ENCODE peak calls at places on chromosome 6, in seven cellular contexts. V is A673, N is gastrocnemius medialis, S is RWPE1, F is upper lobe of right lung, U is foreskin keratinocyte, L is sigmoid colon. Z is an unnamed sample.

GRCh38 chr6:142838821-142839685 is 105.9 kb downstream of the HIVEP2 start:
- DNase-seq in V (no peak), F (no peak), S (peak), N (no peak), L (no peak), U (peak), Z (no peak)

GRCh38 chr6:109897561-109898080 is 80.5 kb upstream of the GPR6 start:
- DNase-seq in N (no peak), F (no peak), L (no peak), V (no peak), U (no peak), S (no peak), Z (no peak)

GRCh38 chr6:88763160-88763559 is 200.3 kb downstream of the RNGTT start:
- DNase-seq in V (no peak), F (no peak), S (no peak), U (no peak), L (no peak), N (no peak), Z (no peak)

GRCh38 chr6:119079288-119079809 is 885 bp upstream of the FAM184A start:
- DNase-seq in S (peak), F (no peak), N (no peak), U (no peak), V (peak), L (no peak), Z (no peak)

GRCh38 chr6:127550403-127550802 is 26.6 kb upstream of the C6orf58 start:
- DNase-seq in U (peak), L (no peak), V (peak), F (no peak), S (peak), N (no peak), Z (no peak)

GRCh38 chr6:111718990-111719389 is 113.3 kb upstream of the TRAF3IP2 start:
- DNase-seq in F (no peak), S (no peak), L (no peak), U (no peak), V (no peak), N (no peak), Z (no peak)

GRCh38 chr6:21953831-21954801 is 342.7 kb downstream of the PRL start:
- DNase-seq in U (peak), N (no peak), L (no peak), F (no peak), V (no peak), S (no peak), Z (no peak)

GRCh38 chr6:5282191-5282623 is 20.9 kb downstream of the FARS2 start:
- DNase-seq in F (no peak), S (no peak), U (no peak), N (no peak), L (no peak), V (no peak), Z (no peak)

GRCh38 chr6:90401933-90402830 is 105.5 kb upstream of the BACH2 start:
- DNase-seq in N (no peak), S (no peak), L (no peak), F (no peak), V (no peak), U (no peak), Z (peak)

GRCh38 chr6:31948306-31948705 is 2.4 kb downstream of the CFB start:
- DNase-seq in N (no peak), U (no peak), V (no peak), F (no peak), S (no peak), L (no peak), Z (no peak)
- H3K27ac ChIP-seq in N (no peak), U (no peak), V (no peak), F (no peak), S (no peak), L (no peak), Z (no peak)

GRCh38 chr6:30490031-30490876 is 945 bp downstream of the HLA-E start:
- DNase-seq in V (peak), U (no peak), F (peak), N (peak), L (peak), S (peak), Z (peak)
- TF ChIP-seq CTCF in V (no peak), U (peak), F (no peak), N (no peak), L (no peak), S (no peak), Z (no peak)

DNA sequence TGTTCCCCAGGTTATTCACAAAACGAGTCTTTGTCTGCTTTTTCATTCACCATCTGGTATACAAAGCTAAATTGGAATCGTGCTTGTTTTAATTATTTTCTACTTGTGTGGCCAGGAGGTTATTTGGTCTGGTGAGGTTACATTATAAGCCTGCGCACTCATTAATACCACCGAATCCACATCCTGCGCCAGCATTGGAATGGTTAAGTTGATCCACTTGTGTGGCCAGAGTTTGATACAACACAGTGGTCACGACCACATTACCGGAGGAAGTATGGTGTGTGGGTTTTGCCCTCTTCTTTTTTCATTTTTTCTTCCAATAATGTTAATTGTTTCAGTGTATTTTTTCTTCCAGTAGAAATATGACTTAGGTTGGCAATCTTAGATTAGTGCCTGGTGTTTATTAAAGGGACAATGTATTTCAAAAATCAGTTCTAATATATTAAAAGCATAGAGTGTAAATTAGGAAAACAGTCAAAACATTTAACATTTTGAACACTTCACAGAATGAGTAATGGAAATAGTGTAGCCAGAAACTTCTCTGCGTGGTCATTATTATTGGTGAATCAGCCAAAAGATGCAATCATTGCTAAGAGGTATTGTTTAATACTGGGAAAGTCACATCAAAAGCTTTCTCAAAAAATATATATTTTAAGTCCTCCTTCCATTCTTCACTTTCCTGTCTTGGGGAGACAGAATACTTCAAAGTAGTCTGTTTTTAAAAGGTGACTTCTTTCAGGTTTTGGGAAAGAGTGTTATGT is 84.5 kb downstream of the JARID2 start:
- DNase-seq in S (no peak), V (no peak), F (no peak), N (no peak), L (no peak), U (no peak), Z (no peak)
- H3K27ac ChIP-seq in S (no peak), V (no peak), F (no peak), N (no peak), L (no peak), U (peak), Z (no peak)

DNA sequence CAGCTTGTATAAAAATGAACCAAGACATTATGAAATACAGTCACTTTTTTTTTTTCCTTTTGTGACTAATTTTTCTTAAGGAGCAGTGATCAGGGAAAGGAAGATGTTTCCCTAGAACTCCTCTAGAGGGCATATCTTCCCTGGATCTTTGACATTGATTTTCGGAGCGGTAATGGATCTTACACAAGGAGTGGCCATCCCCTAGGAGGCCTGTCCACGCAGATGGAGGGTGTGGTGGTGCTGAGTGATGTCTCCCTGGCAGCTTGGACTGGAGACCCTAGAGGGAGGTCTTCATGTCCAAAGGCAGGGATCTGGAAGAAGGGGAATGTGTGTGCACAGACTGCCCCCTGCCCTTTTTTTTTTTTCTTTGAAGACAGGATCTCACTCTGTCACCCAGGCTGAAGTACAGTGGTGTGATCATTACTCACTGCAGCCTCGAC is 7.0 kb upstream of the KIFC1 start:
- DNase-seq in V (peak), S (peak), N (no peak), U (no peak), L (no peak), F (no peak), Z (no peak)
- TF ChIP-seq CTCF in V (peak), S (peak), N (no peak), U (peak), L (no peak), F (peak), Z (no peak)

GRCh38 chr6:130969807-130970491 is 93.1 kb downstream of the EPB41L2 start:
- DNase-seq in N (peak), F (no peak), L (peak), U (no peak), V (no peak), S (no peak), Z (no peak)
- H3K27ac ChIP-seq in N (peak), F (peak), L (peak), U (no peak), V (no peak), S (no peak), Z (no peak)

DNA sequence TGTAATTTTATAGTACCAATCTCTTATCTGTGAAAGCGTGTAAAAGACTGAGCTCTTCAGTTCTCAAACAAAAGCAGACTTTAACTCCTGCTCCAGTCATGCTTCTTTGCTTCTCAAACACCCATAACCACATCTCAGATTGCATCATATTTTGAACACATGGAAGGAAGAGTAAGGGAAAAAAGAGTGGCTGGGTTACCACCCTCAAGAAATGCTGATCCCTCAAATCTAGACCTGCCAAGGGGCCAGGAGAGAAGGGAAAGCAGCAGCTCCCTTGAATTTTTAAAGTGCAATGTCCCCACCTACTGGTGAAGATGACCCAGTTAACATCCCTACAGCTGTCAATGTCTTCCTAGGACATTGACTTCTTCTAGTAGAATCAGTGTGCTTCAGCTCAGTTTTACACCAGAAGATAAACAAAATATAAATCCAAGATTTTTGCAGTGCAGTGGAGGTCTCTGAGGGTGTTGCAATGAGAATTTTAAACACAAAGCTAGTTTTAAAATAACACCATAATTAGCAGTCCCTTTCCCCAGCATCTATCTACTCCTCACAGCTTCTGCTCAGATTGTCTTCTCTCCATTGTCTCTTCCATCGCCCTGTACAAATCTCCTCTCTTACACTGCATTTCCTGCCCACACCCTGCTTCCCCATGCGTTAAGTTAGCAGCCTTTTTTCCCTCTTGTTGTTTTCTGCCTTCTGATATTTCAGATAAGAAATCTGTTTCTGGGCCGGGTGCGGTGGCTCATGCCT is 22.6 kb upstream of the HLA-DQB2 start:
- DNase-seq in S (peak), N (no peak), F (no peak), V (peak), L (peak), U (peak), Z (no peak)
- TF ChIP-seq CTCF in S (peak), N (no peak), F (peak), V (peak), L (no peak), U (peak), Z (peak)

GRCh38 chr6:56524891-56525703 is 117.6 kb downstream of the DST start:
- DNase-seq in S (no peak), U (no peak), V (peak), F (no peak), N (no peak), L (no peak), Z (no peak)
- H3K27ac ChIP-seq in S (no peak), U (no peak), V (no peak), F (peak), N (peak), L (peak), Z (no peak)

DNA sequence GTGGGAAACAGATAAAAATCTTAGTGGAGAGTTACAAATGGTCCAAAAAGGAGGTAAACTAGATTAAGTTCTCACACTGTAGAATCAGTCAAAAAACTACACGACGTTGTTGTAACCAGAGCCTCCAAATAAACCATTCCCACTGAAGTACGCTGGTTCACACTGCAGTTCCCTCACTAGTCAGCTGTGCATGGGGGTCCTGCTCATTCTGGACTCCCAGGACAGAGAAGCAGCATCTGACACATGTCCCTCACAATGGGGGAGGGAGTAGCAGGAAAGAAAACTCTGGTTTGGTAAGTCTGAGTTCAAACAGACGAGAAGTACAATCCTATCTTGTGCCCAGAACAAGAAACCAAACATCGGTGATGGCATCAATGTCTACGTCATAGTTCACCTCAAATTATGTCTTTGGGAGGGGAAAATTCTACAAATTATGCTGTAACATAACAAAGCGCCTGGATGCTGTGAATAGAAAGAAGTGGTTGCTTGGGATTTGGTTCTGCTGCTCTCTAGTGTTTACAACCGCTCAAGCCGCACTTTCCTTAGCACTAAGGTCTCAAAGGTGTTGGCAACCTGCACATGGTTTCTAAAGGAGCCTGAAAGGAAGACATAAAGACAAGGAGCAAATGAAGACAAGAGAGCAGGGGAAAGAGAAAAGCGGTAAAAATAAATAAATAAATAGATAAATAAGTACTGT is 208.0 kb downstream of the GMDS start:
- DNase-seq in F (no peak), S (no peak), V (no peak), U (no peak), L (no peak), N (no peak), Z (no peak)
- TF ChIP-seq CTCF in F (no peak), S (no peak), V (peak), U (peak), L (no peak), N (no peak), Z (peak)

GRCh38 chr6:166596741-166597507 is 10.4 kb upstream of the RAMACL start:
- DNase-seq in V (no peak), L (no peak), N (no peak), U (no peak), S (no peak), F (no peak), Z (no peak)
- H3K27ac ChIP-seq in V (no peak), L (peak), N (peak), U (no peak), S (no peak), F (peak), Z (no peak)

GRCh38 chr6:129022011-129022553 is 139.1 kb downstream of the LAMA2 start:
- DNase-seq in S (no peak), V (no peak), L (no peak), N (no peak), U (no peak), F (no peak), Z (no peak)

GRCh38 chr6:129014302-129014701 is 131.4 kb downstream of the LAMA2 start:
- DNase-seq in N (no peak), U (no peak), L (no peak), V (no peak), F (no peak), S (no peak), Z (no peak)

GRCh38 chr6:129015721-129016120 is 132.8 kb downstream of the LAMA2 start:
- DNase-seq in U (no peak), V (no peak), L (no peak), S (no peak), F (no peak), N (no peak), Z (no peak)

DNA sequence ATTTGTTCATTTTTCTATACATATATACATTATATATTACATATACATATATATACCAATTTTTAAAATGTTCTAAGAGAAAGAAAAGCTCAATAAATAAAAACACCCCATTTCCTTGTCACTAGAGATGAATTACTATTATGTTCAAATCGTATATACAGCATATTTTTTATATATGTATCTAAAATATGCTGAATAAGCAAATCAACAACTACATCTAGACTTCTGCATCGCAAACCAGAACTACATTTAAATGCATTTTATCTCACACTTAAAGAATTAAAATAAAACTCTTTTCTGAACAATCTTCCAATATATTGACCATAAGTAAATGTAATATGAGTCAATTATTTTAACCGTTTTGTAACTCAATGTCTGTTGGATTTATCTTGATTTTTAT is 133.9 kb downstream of the LAMA2 start:
- DNase-seq in S (no peak), U (no peak), N (no peak), F (no peak), V (no peak), L (no peak), Z (no peak)
- TF ChIP-seq CTCF in S (no peak), U (no peak), N (no peak), F (no peak), V (no peak), L (no peak), Z (no peak)

Z was measured in kidney.